ENCODE peak calls at places on chromosome 19, in seven cellular contexts. D, V, T, L, Y, C and R are unnamed samples.
A peak's percentile ranks its signal among the peaks of the same experiment; 100 is the strongest.

GRCh38 chr19:58575183-58576041 is 2.3 kb upstream of the MZF1 start:
- DNase-seq in C (peak; percentile 71), V (peak; percentile 93), L (peak; percentile 94), T (peak; percentile 87), Y (peak; percentile 88), D (peak; percentile 75), R (peak; percentile 85)

GRCh38 chr19:28596561-28597071 is 616.3 kb downstream of the UQCRFS1 start:
- DNase-seq in C (no peak), D (no peak), V (no peak), Y (peak; percentile 63), T (no peak), L (no peak), R (no peak)

GRCh38 chr19:24033962-24034342 is 53.0 kb upstream of the ZNF254 start:
- DNase-seq in L (peak; percentile 60), C (peak; percentile 16), D (peak; percentile 5), Y (peak; percentile 24), T (peak; percentile 72), V (peak; percentile 77), R (peak; percentile 33)

GRCh38 chr19:57803594-57804325 is 11.0 kb downstream of the ZNF552 start:
- DNase-seq in C (no peak), V (no peak), L (no peak), T (peak; percentile 62), Y (peak; percentile 66), D (no peak), R (peak; percentile 53)

GRCh38 chr19:33408116-33408515 is 34.6 kb downstream of the CEBPG start:
- DNase-seq in C (no peak), Y (no peak), T (no peak), V (no peak), D (no peak), L (peak; percentile 34), R (no peak)

GRCh38 chr19:8831832-8832131 is 322 bp downstream of the ZNF558 start:
- DNase-seq in C (no peak), T (no peak), D (peak; percentile 4), L (no peak), Y (no peak), V (peak; percentile 88), R (no peak)

GRCh38 chr19:44071824-44072542 is at the start of gene ZNF284:
- DNase-seq in D (peak; percentile 82), L (peak; percentile 91), T (peak; percentile 89), Y (peak; percentile 78), V (peak; percentile 90), C (peak; percentile 34), R (peak; percentile 74)

GRCh38 chr19:6071103-6071485 is 39.2 kb downstream of the RFX2 start:
- DNase-seq in V (no peak), T (peak; percentile 77), D (no peak), C (no peak), Y (no peak), L (no peak), R (no peak)

DNA sequence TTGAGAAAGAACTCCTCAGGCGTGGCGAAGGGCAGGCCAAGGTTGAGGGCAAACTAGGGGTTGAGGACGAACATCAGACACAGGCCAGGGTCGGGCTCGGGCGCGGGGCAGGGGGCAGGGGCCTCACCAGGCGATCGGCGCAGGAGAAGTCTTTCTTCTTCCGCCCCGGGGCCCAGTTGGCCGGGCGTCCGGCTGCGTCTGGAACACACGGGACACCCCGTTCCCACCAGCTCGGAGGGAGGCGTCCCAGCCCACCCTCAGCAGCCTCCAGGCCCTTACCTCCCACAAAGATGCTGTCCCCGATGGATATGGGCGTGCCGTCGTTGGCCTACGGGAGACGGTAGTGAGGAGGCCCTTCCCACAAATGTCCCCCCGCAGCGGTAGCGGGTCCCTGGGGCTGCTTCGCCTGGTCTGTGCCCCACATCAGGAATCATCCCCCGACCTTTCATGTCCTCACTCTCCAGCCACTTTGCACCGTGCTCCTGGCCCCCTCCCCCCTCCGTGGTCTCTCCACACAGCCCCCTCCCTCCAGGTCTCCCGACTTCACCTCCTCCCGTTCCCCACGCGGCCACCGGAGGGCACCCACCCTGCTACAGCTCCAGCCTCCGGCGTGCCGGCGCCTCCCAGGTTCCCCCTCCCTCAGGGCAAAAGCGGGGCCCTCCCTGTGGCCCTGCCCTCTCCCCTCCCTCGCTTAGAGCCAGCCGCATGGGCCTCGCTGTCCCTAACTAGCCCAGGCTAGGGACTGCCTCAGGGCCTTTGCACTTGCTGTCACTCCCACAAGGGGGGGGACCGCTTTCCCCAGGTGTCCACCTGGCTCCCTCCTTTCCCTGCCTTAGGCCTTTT is 4.7 kb downstream of the PNKP start:
- DNase-seq in C (no peak), V (peak; percentile 58), D (no peak), Y (peak; percentile 53), L (peak; percentile 61), T (no peak), R (peak; percentile 60)
- TF ChIP-seq CTCF in C (no peak), V (peak; percentile 30), D (no peak), Y (no peak), L (no peak), T (peak; percentile 20), R (no peak)

GRCh38 chr19:3528080-3528479 is 10.9 kb upstream of the TEKTIP1 start:
- DNase-seq in D (no peak), Y (no peak), V (no peak), L (no peak), C (no peak), T (no peak), R (no peak)

GRCh38 chr19:3527250-3527910 is 11.6 kb upstream of the TEKTIP1 start:
- DNase-seq in T (no peak), L (no peak), Y (no peak), V (no peak), D (no peak), C (no peak), R (no peak)

GRCh38 chr19:3528539-3529211 is 10.3 kb upstream of the TEKTIP1 start:
- DNase-seq in Y (no peak), D (no peak), V (no peak), T (no peak), L (no peak), C (no peak), R (no peak)

GRCh38 chr19:3525052-3525451 is 13.9 kb upstream of the TEKTIP1 start:
- DNase-seq in T (no peak), D (no peak), C (no peak), Y (no peak), L (no peak), V (no peak), R (no peak)

DNA sequence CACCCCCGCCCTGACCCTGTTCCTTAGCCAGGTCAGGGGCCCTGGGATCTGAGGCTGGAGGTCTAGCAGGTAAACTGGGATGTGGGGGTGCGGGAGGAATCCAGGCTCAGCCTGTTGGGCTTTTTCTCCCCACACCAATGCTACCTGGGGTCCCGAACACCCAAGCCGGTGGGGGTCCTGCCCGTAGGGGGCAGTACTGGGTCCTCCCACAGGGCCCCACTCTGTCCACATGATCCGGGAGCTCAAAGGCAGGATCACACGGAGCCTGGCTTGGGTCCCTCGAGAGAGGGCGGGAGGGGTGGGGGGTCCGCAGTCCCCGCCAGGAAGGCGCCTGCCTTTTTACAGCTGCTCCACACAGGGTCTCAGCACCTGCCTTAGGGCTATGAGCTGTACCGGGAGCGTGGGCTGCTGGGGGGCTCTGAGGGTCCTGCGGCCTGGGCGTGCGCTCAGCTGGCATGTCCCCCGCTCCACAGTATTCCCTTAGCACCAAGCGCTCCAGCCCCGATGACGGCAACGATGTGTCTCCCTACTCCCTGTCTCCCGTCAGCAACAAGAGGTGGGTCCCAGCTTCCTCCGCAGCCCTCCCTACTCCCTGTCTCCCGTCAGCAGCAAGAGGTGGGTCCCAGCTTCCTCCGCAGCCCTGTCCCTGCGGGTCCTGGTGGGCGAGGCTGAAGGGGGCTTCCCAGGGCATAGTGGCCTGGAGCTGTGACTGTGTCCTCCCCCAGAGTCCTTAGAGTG is 12.3 kb upstream of the TEKTIP1 start:
- DNase-seq in Y (no peak), V (no peak), T (no peak), L (no peak), C (no peak), D (no peak), R (no peak)
- TF ChIP-seq CTCF in Y (peak; percentile 13), V (peak; percentile 8), T (no peak), L (no peak), C (no peak), D (no peak), R (peak; percentile 15)

GRCh38 chr19:49057636-49058234 is at the start of gene CGB7:
- DNase-seq in D (peak; percentile 47), T (peak; percentile 38), Y (peak; percentile 89), C (peak; percentile 22), L (peak; percentile 84), V (no peak), R (peak; percentile 63)

GRCh38 chr19:49058592-49058991 is 1.0 kb upstream of the CGB7 start:
- DNase-seq in C (no peak), T (peak; percentile 32), V (no peak), D (no peak), Y (no peak), L (peak; percentile 84), R (no peak)

GRCh38 chr19:49061000-49061399 is 3.5 kb upstream of the CGB7 start:
- DNase-seq in Y (no peak), L (no peak), V (no peak), T (no peak), D (no peak), C (no peak), R (no peak)

GRCh38 chr19:49059056-49059455 is 1.5 kb upstream of the CGB7 start:
- DNase-seq in V (no peak), Y (no peak), D (no peak), C (no peak), T (no peak), L (no peak), R (no peak)

DNA sequence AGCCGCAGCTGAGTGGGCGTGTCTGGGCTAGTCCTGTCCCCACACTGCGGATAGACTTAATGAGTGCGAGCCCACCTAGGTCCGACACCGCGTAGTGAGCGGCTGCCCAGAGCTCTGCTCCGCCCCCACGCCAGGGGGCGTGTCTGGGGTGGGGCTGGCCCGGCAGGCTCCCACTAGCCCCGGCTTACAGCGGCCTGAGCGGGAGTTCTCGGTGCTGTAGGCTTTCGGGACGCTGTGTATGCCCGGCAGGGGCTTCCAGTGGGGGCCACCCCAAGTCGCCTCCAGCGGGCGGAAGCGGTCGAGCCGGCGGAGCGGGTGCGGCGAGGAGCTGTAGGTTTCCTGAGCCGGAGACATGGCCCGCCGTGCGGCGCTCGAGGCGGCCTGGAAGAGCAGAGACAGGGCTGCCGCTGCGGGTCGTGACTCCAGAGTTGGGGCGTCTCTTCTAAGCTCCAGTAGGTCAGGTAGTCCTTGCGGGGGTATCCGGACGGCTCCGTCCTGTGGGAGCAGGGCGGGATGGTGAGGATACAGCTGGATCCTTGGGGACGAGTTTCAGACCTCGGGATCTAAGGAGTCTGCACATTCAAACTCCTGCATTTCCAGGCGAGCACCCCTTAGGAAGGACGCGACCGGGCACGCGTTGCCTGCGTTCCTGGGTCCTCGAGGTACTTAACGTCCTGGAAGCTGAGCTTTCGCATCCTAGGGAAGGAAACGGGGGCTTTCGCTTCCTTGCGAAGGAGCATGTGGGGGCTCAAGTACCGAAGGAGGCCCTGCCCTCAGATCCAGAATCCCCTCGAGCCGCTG is 1.2 kb downstream of the CGB7 start:
- DNase-seq in C (no peak), D (no peak), T (peak; percentile 21), V (peak; percentile 79), Y (peak; percentile 83), L (peak; percentile 77), R (peak; percentile 64)
- TF ChIP-seq CTCF in C (peak; percentile 28), D (peak; percentile 68), T (no peak), V (peak; percentile 57), Y (peak; percentile 17), L (peak; percentile 46), R (no peak)

DNA sequence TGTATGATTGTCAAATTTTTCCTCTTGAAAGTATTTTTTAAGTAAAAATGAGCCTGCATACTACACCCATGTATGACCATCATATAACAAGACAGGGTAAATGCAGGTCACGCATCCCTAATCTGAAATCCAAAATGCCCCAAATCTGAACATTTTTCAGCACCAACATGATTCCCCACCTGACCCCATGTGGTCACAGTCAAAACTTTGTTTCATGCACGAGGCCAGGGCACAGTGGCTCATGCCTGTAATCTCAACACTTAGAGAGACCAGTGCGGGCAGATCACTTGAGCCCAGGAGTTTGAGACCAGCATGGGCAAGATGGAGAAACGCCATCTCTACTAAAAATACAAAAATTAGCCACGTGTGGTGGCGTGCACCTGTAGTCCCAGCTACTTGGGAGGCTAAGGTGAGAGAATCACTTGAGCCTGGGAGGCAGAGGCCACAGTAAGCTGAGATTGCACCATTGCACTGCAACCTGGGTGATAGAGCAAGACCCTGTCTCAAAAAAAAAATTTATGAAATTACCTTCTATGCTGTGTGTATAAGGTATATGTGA is 63.7 kb upstream of the NPAS1 start:
- DNase-seq in Y (no peak), C (no peak), L (no peak), D (no peak), T (no peak), V (no peak), R (no peak)
- TF ChIP-seq CTCF in Y (no peak), C (no peak), L (no peak), D (no peak), T (no peak), V (no peak), R (no peak)